ENCODE peak calls at places on chromosomes 2 and 18, in six cellular contexts. Q, E, X, B, H and A are unnamed samples.

GRCh38 chr18:59918320-59918755 is 18.5 kb downstream of the PMAIP1 start:
- DNase-seq in E (no peak), B (no peak), H (peak), X (peak), Q (no peak), A (peak)

GRCh38 chr2:72993585-72994280 is 76.4 kb downstream of the EMX1 start:
- DNase-seq in H (no peak), B (no peak), X (no peak), E (no peak), Q (no peak), A (no peak)

GRCh38 chr18:5746844-5747243 is 148.5 kb downstream of the TMEM200C start:
- DNase-seq in E (no peak), Q (no peak), X (no peak), H (no peak), B (no peak), A (no peak)

GRCh38 chr18:22129778-22130177 is 39.6 kb upstream of the GATA6 start:
- DNase-seq in E (no peak), B (no peak), Q (no peak), X (no peak), H (no peak), A (no peak)

GRCh38 chr2:96144481-96145027 is 686 bp downstream of the DUSP2 start:
- DNase-seq in H (no peak), X (peak), Q (no peak), E (no peak), B (peak), A (peak)

GRCh38 chr2:222613715-222614331 is 42.1 kb downstream of the FARSB start:
- DNase-seq in E (peak), X (no peak), H (peak), Q (peak), B (peak), A (no peak)

GRCh38 chr18:39053569-39053968 is 1488.0 kb upstream of the CELF4 start:
- DNase-seq in H (no peak), Q (no peak), E (no peak), B (no peak), X (no peak), A (no peak)

GRCh38 chr2:12076810-12077209 is 330.4 kb downstream of the LPIN1 start:
- DNase-seq in Q (no peak), X (no peak), H (no peak), B (peak), E (no peak), A (no peak)

GRCh38 chr2:161423351-161424178 is 7.5 kb downstream of the TBR1 start:
- DNase-seq in H (no peak), B (no peak), X (peak), Q (no peak), E (peak), A (no peak)

GRCh38 chr2:78992451-78992806 is 33.1 kb upstream of the REG3G start:
- DNase-seq in H (no peak), Q (no peak), X (peak), E (peak), B (no peak), A (no peak)
- TF ChIP-seq CTCF in H (no peak), Q (peak), X (no peak), E (peak), B (peak), A (no peak)

DNA sequence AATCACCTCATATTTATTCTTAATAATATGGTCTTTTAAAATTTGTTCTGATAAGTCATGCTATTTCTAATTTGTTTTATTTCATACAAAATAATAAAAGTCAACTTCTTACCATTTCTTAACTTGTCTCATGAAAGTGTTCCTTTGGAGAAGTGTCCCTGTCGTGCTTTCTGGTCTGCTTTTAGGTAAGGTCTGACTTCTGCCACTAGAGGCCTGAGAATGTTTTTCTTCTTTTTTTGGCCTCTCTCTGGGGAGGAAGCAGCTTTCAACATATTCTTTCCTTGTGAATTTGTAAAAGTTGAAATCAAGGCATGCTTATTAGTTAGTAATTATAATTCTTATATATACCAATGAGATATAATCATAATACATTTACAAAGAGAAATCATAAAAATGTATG is 39.4 kb downstream of the MAP2 start:
- DNase-seq in X (no peak), E (peak), H (no peak), B (no peak), Q (no peak), A (no peak)
- TF ChIP-seq CTCF in X (no peak), E (peak), H (peak), B (peak), Q (peak), A (no peak)

DNA sequence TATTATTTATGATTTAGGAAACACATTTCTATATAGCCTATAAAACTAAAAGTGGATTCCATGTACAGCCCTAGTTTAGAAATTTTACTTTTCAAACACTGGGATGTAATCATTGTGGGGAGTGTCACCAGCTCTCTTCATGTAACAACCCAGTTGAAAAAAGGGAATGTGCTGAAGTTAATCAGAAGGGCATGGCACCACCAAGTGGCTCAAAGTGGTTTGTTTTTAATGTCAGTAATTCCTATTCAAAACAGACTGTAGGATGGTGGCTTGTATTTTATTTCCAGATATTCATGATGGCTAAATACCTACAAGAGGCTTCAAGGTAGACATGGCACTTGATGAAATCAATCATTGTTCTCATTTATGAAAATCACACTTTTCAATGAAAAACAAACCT is 58.1 kb upstream of the TMEM182 start:
- DNase-seq in Q (peak), E (peak), X (peak), B (no peak), H (peak), A (no peak)
- TF ChIP-seq CTCF in Q (peak), E (peak), X (peak), B (peak), H (peak), A (no peak)

GRCh38 chr2:54557601-54558187 is 101.6 kb downstream of the SPTBN1 start:
- DNase-seq in B (no peak), E (peak), Q (no peak), X (peak), H (no peak), A (peak)
- TF ChIP-seq CTCF in B (peak), E (no peak), Q (no peak), X (peak), H (peak), A (no peak)

GRCh38 chr2:174336403-174337336 is 1.9 kb downstream of the SP9 start:
- DNase-seq in H (no peak), B (no peak), Q (no peak), E (peak), X (peak), A (no peak)
- TF ChIP-seq CTCF in H (no peak), B (no peak), Q (peak), E (peak), X (no peak), A (peak)

GRCh38 chr2:120118018-120118417 is 105.1 kb downstream of the EPB41L5 start:
- DNase-seq in H (no peak), B (no peak), Q (no peak), X (no peak), E (no peak), A (no peak)

GRCh38 chr2:120123090-120123489 is 100.1 kb downstream of the TMEM185B start:
- DNase-seq in E (no peak), B (no peak), H (no peak), Q (no peak), X (no peak), A (no peak)

DNA sequence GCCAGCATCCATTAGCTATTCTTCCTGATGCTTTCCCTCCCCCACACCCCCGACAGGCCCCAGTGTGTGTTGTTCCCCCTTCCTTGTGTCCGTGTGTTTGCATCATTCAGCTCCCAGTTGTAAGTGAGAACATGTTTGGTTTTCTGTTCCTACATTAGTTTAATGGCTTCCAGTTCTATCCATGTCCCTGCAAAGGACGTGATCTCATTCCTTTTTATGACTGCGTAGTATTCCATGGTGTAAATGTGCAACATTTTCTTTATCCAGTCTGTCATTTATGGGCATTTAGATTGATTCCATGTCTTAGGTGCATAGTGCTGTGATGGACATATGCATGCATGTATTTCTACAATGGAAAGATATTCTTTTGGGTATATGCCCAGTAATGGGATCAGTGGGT is 104.7 kb downstream of the TMEM185B start:
- DNase-seq in X (no peak), Q (no peak), B (no peak), H (no peak), E (no peak), A (no peak)
- TF ChIP-seq CTCF in X (no peak), Q (no peak), B (no peak), H (no peak), E (no peak), A (no peak)

GRCh38 chr2:23992931-23993330 is 17.0 kb upstream of the MFSD2B start:
- DNase-seq in Q (no peak), E (no peak), H (no peak), B (no peak), X (no peak), A (no peak)

GRCh38 chr2:23993736-23994269 is 16.1 kb upstream of the MFSD2B start:
- DNase-seq in H (no peak), X (no peak), E (no peak), B (no peak), Q (no peak), A (no peak)

DNA sequence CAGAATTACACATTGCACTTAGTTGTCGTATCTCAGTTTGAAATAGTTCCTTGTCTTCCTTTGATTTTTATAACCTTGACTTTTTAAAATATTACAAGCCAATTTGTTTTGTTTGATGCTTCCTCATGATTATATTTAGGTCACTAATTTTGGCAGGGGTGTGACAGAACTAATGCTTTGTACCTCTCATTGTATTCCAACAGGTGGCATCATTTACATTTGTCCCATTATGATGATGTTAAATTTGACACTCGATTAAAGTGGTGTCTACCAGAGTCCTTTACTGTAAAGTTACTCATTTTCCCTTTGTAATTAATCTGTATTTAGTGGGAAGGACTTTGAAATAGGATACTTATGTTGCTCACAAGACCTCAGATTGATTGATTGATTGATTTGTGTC is 21.5 kb upstream of the MFSD2B start:
- DNase-seq in Q (peak), X (no peak), H (no peak), B (no peak), E (no peak), A (no peak)
- TF ChIP-seq CTCF in Q (peak), X (peak), H (no peak), B (peak), E (peak), A (no peak)

GRCh38 chr2:179440642-179441251 is 176.1 kb upstream of the SESTD1 start:
- DNase-seq in E (peak), B (no peak), Q (peak), X (no peak), H (peak), A (no peak)
- TF ChIP-seq CTCF in E (peak), B (peak), Q (peak), X (peak), H (peak), A (peak)